ENCODE peak calls at places on chromosomes 11 and 22, in nine cellular contexts. V, M, D, G, L, W, C, Y and P are unnamed samples.
A peak's percentile ranks its signal among the peaks of the same experiment; 100 is the strongest.

GRCh38 chr22:28438183-28438778 is 241.4 kb downstream of the TTC28 start:
- DNase-seq in V (peak; percentile 76), L (no peak), G (no peak), Y (no peak), W (no peak), C (no peak), M (no peak), D (no peak), P (no peak)

GRCh38 chr11:114304969-114305368 is 8.8 kb downstream of the NNMT start:
- DNase-seq in Y (no peak), D (no peak), L (no peak), V (no peak), C (no peak), G (no peak), W (no peak), M (no peak), P (no peak)

GRCh38 chr11:68946416-68947090 is 34.2 kb downstream of the MRGPRD start:
- DNase-seq in V (no peak), C (no peak), D (no peak), W (no peak), L (no peak), M (no peak), G (peak; percentile 93), Y (peak; percentile 22), P (peak; percentile 92)

GRCh38 chr11:12602421-12602820 is 71.8 kb upstream of the TEAD1 start:
- DNase-seq in C (no peak), G (peak; percentile 37), L (no peak), V (no peak), D (no peak), W (no peak), M (no peak), Y (peak; percentile 49), P (peak; percentile 52)

GRCh38 chr22:31734512-31734911 is 15.4 kb downstream of the PRR14L start:
- DNase-seq in Y (peak; percentile 11), W (no peak), D (no peak), V (no peak), L (no peak), C (no peak), G (peak; percentile 81), M (no peak), P (peak; percentile 63)

GRCh38 chr22:37007666-37008065 is 11.6 kb downstream of the TST start:
- DNase-seq in D (no peak), V (no peak), Y (no peak), L (no peak), M (no peak), G (no peak), W (no peak), C (no peak), P (no peak)

GRCh38 chr22:17851754-17852153 is 77.5 kb upstream of the BID start:
- DNase-seq in D (no peak), G (no peak), Y (no peak), C (no peak), L (no peak), M (no peak), V (no peak), W (no peak), P (no peak)

GRCh38 chr11:74092425-74092824 is 78.4 kb downstream of the C2CD3 start:
- DNase-seq in W (no peak), Y (no peak), G (no peak), L (no peak), C (no peak), M (no peak), V (no peak), D (no peak), P (no peak)

GRCh38 chr11:40293655-40294342 is 1165.7 kb downstream of the LRRC4C start:
- DNase-seq in D (peak; percentile 63), V (peak; percentile 57), G (peak; percentile 60), L (peak; percentile 78), W (peak; percentile 33), M (peak; percentile 39), Y (peak; percentile 84), C (no peak), P (peak; percentile 91)

GRCh38 chr11:73055655-73056354 is 86.3 kb downstream of the FCHSD2 start:
- DNase-seq in D (no peak), G (no peak), Y (no peak), V (no peak), L (no peak), W (no peak), C (no peak), M (no peak), P (no peak)

GRCh38 chr11:61364012-61364396 is 1.8 kb downstream of the TMEM138 start:
- DNase-seq in V (no peak), W (no peak), C (no peak), Y (no peak), D (no peak), L (no peak), M (no peak), G (no peak), P (no peak)

GRCh38 chr22:46577361-46578249 is 40.2 kb upstream of the CELSR1 start:
- DNase-seq in W (no peak), L (no peak), C (no peak), D (peak; percentile 73), Y (no peak), G (peak; percentile 44), V (no peak), M (no peak), P (peak; percentile 56)

GRCh38 chr11:19751055-19751454 is 38.4 kb downstream of the NAV2 start:
- DNase-seq in W (no peak), M (no peak), L (no peak), Y (no peak), C (no peak), D (no peak), G (no peak), V (no peak), P (no peak)

GRCh38 chr11:123815116-123815515 is 9.0 kb upstream of the OR6M1 start:
- DNase-seq in V (no peak), M (no peak), D (no peak), W (no peak), G (no peak), Y (no peak), C (no peak), L (no peak), P (no peak)

GRCh38 chr11:133833101-133833898 is 12.0 kb downstream of the SPATA19 start:
- DNase-seq in M (no peak), Y (no peak), D (no peak), L (no peak), W (no peak), V (peak; percentile 39), C (no peak), G (peak; percentile 25), P (no peak)

GRCh38 chr11:102546427-102546826 is 15.9 kb upstream of the MMP7 start:
- DNase-seq in G (no peak), L (no peak), Y (no peak), D (no peak), V (no peak), M (no peak), W (no peak), C (no peak), P (no peak)

GRCh38 chr11:34358666-34359547 is 1.1 kb upstream of the ABTB2 start:
- DNase-seq in M (peak; percentile 44), C (peak; percentile 60), L (peak; percentile 81), W (peak; percentile 69), D (peak; percentile 91), V (peak; percentile 93), Y (peak; percentile 81), G (peak; percentile 88), P (peak; percentile 61)

GRCh38 chr11:120333801-120334200 is 2.4 kb upstream of the ARHGEF12 start:
- DNase-seq in L (no peak), D (no peak), Y (no peak), M (no peak), W (no peak), V (no peak), C (no peak), G (no peak), P (no peak)

GRCh38 chr11:60915250-60915914 is 1.4 kb downstream of the TMEM109 start:
- DNase-seq in L (no peak), V (no peak), Y (peak; percentile 79), W (peak; percentile 41), C (peak; percentile 58), M (no peak), D (peak; percentile 81), G (peak; percentile 86), P (peak; percentile 80)

GRCh38 chr11:112082729-112083128 is 3.8 kb downstream of the TIMM8B start:
- DNase-seq in M (no peak), Y (peak; percentile 68), D (no peak), G (peak; percentile 88), C (no peak), L (no peak), V (no peak), W (peak; percentile 17), P (peak; percentile 37)

GRCh38 chr11:7605544-7605943 is 67.8 kb downstream of the CYB5R2 start:
- DNase-seq in D (no peak), M (no peak), C (no peak), Y (peak; percentile 78), G (peak; percentile 44), W (no peak), L (no peak), V (no peak), P (peak; percentile 21)

GRCh38 chr22:47172771-47173534 is 410.5 kb downstream of the TBC1D22A start:
- DNase-seq in V (no peak), D (peak; percentile 30), G (no peak), Y (no peak), L (peak; percentile 67), C (no peak), M (no peak), W (no peak), P (no peak)

GRCh38 chr11:132894598-132894997 is 637.7 kb downstream of the OPCML start:
- DNase-seq in D (no peak), G (no peak), M (no peak), C (no peak), L (no peak), V (no peak), W (no peak), Y (no peak), P (no peak)

GRCh38 chr22:29724843-29725242 is 5.0 kb downstream of the CABP7 start:
- DNase-seq in V (no peak), W (no peak), D (no peak), L (no peak), M (no peak), Y (no peak), G (no peak), C (no peak), P (no peak)

GRCh38 chr11:72758304-72758689 is 6.1 kb upstream of the ARAP1 start:
- DNase-seq in M (no peak), L (no peak), G (peak; percentile 30), C (no peak), V (no peak), D (no peak), Y (peak; percentile 78), W (no peak), P (no peak)

GRCh38 chr11:128153697-128154048 is 433.7 kb downstream of the ETS1 start:
- DNase-seq in G (no peak), W (no peak), C (no peak), D (no peak), M (no peak), L (no peak), Y (no peak), V (no peak), P (no peak)

GRCh38 chr11:33059331-33060007 is 20.1 kb downstream of the TCP11L1 start:
- DNase-seq in D (no peak), L (no peak), W (no peak), M (no peak), Y (no peak), V (no peak), G (no peak), C (no peak), P (no peak)

GRCh38 chr11:17897495-17897894 is 115.4 kb downstream of the SERGEF start:
- DNase-seq in D (no peak), V (no peak), M (no peak), C (no peak), Y (no peak), L (no peak), W (no peak), G (no peak), P (no peak)

GRCh38 chr11:123973816-123974215 is 3.8 kb downstream of the OR10S1 start:
- DNase-seq in L (no peak), W (no peak), D (no peak), M (no peak), G (peak; percentile 91), Y (no peak), C (no peak), V (no peak), P (peak; percentile 48)

GRCh38 chr11:27861706-27862430 is 161.6 kb upstream of the BDNF start:
- DNase-seq in G (peak; percentile 95), C (no peak), V (no peak), D (no peak), M (no peak), W (no peak), L (no peak), Y (peak; percentile 68), P (peak; percentile 83)

GRCh38 chr22:17853066-17853465 is 78.8 kb upstream of the BID start:
- DNase-seq in W (no peak), G (no peak), V (peak; percentile 16), D (no peak), M (no peak), L (no peak), C (no peak), Y (no peak), P (no peak)